ENCODE peak calls at places on chromosomes 16 and 17, in seven cellular contexts. W is SK-N-SH, H is upper lobe of right lung, S is A549, Q is foreskin fibroblast, X is IMR-90, C is fibroblast of mammary gland. U is an unnamed sample.

GRCh38 chr17:5541610-5542202 is 42.6 kb downstream of the NLRP1 start:
- DNase-seq in W (no peak), H (peak), S (no peak), Q (no peak), X (no peak), C (no peak), U (no peak)

GRCh38 chr17:7716901-7717755 is at the start of gene DNAH2:
- DNase-seq in W (peak), H (peak), S (peak), Q (peak), X (peak), C (peak), U (peak)

GRCh38 chr17:80474231-80474932 is 2.0 kb downstream of the NPTX1 start:
- DNase-seq in W (peak), H (no peak), S (peak), Q (peak), X (peak), C (peak), U (peak)

GRCh38 chr17:75155191-75155601 is 884 bp upstream of the JPT1 start:
- DNase-seq in W (no peak), H (no peak), S (no peak), Q (no peak), X (no peak), C (no peak), U (no peak)

GRCh38 chr17:81323411-81323868 is 28.3 kb upstream of the SLC38A10 start:
- DNase-seq in W (peak), H (no peak), S (no peak), Q (peak), X (no peak), C (peak), U (no peak)

GRCh38 chr16:58027341-58028167 is 2.0 kb downstream of the MMP15 start:
- DNase-seq in W (peak), H (peak), S (peak), Q (peak), X (no peak), C (no peak), U (peak)

GRCh38 chr16:89264800-89265550 is 47.5 kb downstream of the ZNF778 start:
- DNase-seq in W (no peak), H (no peak), S (no peak), Q (no peak), X (no peak), C (no peak), U (no peak)

GRCh38 chr17:80783461-80783860 is 208.2 kb upstream of the CHMP6 start:
- DNase-seq in W (no peak), H (no peak), S (no peak), Q (no peak), X (no peak), C (peak), U (no peak)

GRCh38 chr17:82103588-82104451 is 5.8 kb upstream of the FASN start:
- DNase-seq in W (no peak), H (peak), S (no peak), Q (peak), X (no peak), C (peak), U (peak)

GRCh38 chr17:82929676-82930042 is 89.8 kb upstream of the ZNF750 start:
- DNase-seq in W (no peak), H (peak), S (no peak), Q (no peak), X (no peak), C (no peak), U (no peak)

GRCh38 chr16:84339766-84340165 is 28.6 kb upstream of the ATP2C2 start:
- DNase-seq in W (no peak), H (peak), S (no peak), Q (no peak), X (no peak), C (no peak), U (no peak)

GRCh38 chr16:47888142-47888541 is 267.7 kb downstream of the ABCC12 start:
- DNase-seq in W (no peak), H (no peak), S (peak), Q (peak), X (peak), C (no peak), U (peak)

GRCh38 chr16:71914802-71915201 is 19.5 kb downstream of the IST1 start:
- DNase-seq in W (no peak), H (no peak), S (no peak), Q (no peak), X (no peak), C (no peak), U (no peak)

GRCh38 chr17:18203308-18203707 is 19.7 kb downstream of the ALKBH5 start:
- DNase-seq in W (no peak), H (no peak), S (no peak), Q (no peak), X (no peak), C (no peak), U (no peak)

GRCh38 chr16:9219811-9220210 is 128.4 kb downstream of the HAPSTR1 start:
- DNase-seq in W (no peak), H (no peak), S (no peak), Q (no peak), X (no peak), C (no peak), U (no peak)

GRCh38 chr17:67107811-67108210 is 63.5 kb downstream of the CACNG1 start:
- DNase-seq in W (no peak), H (no peak), S (no peak), Q (peak), X (no peak), C (no peak), U (no peak)

GRCh38 chr16:69741519-69741918 is 13.2 kb downstream of the NOB1 start:
- DNase-seq in W (no peak), H (no peak), S (no peak), Q (peak), X (peak), C (peak), U (peak)

GRCh38 chr17:76275382-76276068 is 10.4 kb downstream of the UBALD2 start:
- DNase-seq in W (peak), H (no peak), S (no peak), Q (no peak), X (no peak), C (no peak), U (no peak)

GRCh38 chr17:32627233-32628008 is 140.6 kb downstream of the CDK5R1 start:
- DNase-seq in W (peak), H (no peak), S (no peak), Q (no peak), X (no peak), C (peak), U (peak)

GRCh38 chr17:32569171-32570080 is 82.6 kb downstream of the CDK5R1 start:
- DNase-seq in W (no peak), H (no peak), S (no peak), Q (no peak), X (no peak), C (peak), U (peak)

GRCh38 chr17:7755095-7755890 is 37.7 kb downstream of the DNAH2 start:
- DNase-seq in W (no peak), H (no peak), S (no peak), Q (no peak), X (no peak), C (no peak), U (no peak)

GRCh38 chr17:18043491-18043890 is 4.3 kb downstream of the GID4 start:
- DNase-seq in W (no peak), H (no peak), S (no peak), Q (peak), X (peak), C (peak), U (peak)

GRCh38 chr17:4843451-4843850 is 10.3 kb downstream of the MINK1 start:
- DNase-seq in W (no peak), H (no peak), S (no peak), Q (no peak), X (no peak), C (no peak), U (no peak)

GRCh38 chr17:40535924-40536717 is 29.2 kb downstream of the CCR7 start:
- DNase-seq in W (no peak), H (peak), S (no peak), Q (no peak), X (no peak), C (no peak), U (no peak)

GRCh38 chr16:17784073-17784472 is 313.3 kb upstream of the XYLT1 start:
- DNase-seq in W (no peak), H (no peak), S (no peak), Q (peak), X (peak), C (peak), U (no peak)

GRCh38 chr17:33164556-33164881 is 128.6 kb downstream of the ASIC2 start:
- DNase-seq in W (no peak), H (no peak), S (no peak), Q (no peak), X (no peak), C (no peak), U (no peak)

DNA sequence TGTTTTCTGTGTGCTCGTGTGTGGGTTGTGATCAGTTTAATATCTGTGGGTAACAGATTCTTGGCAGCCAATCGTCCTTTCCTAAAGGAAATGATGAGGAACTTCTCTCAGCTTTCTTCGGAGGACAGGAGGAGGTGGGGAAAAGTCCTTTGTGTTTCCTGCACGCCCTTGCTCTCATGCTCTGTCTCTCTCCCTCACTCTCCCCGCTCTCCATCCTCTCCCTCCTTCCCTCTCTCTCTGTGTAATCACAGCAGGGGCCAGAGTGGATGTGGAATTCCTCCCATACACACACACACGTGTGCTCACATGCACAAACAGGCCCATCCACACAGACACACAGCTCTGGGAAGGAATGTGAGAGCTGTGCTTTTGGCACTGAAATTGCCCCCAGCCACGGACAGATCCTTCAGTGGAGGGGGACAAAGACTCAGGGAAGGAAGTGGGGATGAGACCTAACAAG is 83.6 kb upstream of the PLCG2 start:
- DNase-seq in W (no peak), H (no peak), S (no peak), Q (no peak), X (peak), C (no peak), U (peak)
- TF ChIP-seq CTCF in W (no peak), H (no peak), S (no peak), Q (no peak), X (no peak), C (no peak), U (no peak)

DNA sequence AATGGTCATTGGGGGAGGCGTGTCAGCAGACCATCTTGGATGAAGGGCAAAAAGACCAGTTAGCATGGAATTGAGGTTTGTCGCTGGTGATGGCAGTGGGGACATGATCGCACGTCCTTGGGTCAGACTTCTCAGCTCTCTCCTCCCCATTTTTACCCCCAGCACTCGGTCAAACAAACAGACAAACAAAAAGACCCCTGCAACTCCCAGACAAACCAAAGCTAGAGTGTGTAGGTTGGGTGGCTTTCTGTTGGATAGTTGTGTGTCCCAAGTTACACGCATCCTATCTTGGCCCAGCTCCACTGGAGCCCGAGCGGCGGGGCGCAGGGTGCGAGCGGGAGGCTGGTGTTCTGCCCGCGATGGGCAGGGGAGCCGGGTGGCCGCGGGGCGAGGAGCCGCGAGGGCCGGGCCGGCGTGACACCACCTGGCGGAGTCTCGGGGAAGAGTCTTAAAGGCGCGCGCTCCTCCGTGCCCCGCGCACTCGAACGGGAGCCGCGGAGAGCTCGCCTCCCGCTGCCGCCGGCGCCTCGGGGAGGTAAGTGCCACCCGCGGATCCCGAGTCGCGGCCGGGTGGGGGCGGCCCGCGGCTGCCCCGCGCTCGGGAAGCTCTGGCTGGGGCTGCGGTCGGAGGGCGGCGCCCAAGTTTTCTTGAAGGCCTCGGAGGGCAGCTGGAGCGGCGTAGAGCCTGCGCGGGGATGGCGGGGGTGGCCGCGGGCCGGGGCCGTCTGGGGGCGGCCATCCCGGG is 18.5 kb upstream of the NTN1 start:
- DNase-seq in W (peak), H (no peak), S (peak), Q (no peak), X (no peak), C (no peak), U (no peak)
- H3K4me3 ChIP-seq in W (no peak), H (peak), S (peak), Q (no peak), X (no peak), C (no peak), U (no peak)

GRCh38 chr17:59618894-59619312 is 792 bp upstream of the CLTC start:
- DNase-seq in W (peak), H (no peak), S (peak), Q (no peak), X (peak), C (no peak), U (peak)

GRCh38 chr17:59617141-59617757 is 2.4 kb upstream of the CLTC start:
- DNase-seq in W (no peak), H (no peak), S (no peak), Q (no peak), X (no peak), C (no peak), U (no peak)

GRCh38 chr17:59620064-59620359 is 317 bp downstream of the CLTC start:
- DNase-seq in W (no peak), H (no peak), S (no peak), Q (no peak), X (no peak), C (no peak), U (no peak)

GRCh38 chr17:59620518-59621259 is 994 bp downstream of the CLTC start:
- DNase-seq in W (peak), H (peak), S (peak), Q (peak), X (no peak), C (no peak), U (peak)

GRCh38 chr17:59619313-59620063 is at the start of gene CLTC:
- DNase-seq in W (peak), H (peak), S (peak), Q (peak), X (peak), C (peak), U (peak)
- TF ChIP-seq CTCF in W (no peak), H (no peak), S (no peak), Q (no peak), X (no peak), C (no peak), U (no peak)

DNA sequence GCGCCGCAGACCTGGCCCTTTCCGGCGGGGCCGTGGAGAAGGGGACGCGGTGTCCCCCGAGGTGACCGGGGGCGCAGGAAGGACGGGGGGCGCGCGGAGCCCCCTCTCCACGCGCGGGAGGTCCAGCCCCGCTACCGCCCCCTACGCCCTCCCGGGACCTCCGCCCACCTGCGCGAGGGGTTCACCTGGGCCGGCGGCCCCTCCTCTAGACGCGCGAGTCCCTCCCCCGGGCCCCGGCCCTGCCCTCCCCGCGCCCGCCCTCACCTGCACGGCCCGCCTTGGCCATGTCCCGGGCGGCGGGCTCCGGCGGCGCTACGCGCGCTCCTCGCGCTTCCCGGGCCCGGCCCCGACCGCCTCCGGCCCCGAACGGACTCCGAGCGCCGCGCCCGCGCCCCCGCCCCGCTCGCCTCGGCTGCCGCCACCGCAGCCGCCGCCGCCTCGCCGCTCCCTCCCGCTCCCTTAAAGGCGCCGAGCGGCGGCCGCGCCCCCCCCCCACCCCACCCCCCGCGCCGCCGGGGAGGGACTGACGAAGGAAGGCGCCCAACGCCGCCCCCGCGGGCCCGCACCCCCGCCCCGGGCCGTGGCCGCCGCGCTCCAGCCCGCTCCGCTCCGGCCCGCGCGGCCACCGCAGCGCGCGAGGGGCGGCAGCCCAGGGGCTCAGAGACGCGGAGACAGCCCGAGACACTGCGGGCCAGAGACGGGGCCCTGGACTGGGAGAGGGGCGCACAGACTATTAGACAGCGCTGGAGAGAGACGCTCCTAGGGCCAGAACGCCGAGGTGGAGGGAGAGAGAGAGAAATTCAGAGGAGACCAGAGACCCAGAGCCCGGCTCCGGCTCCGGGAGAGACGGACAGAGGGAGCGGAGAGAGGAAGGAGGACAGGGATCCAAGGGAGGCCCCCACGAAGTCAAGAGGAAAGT is at the start of gene PITPNM3:
- DNase-seq in W (peak), H (peak), S (no peak), Q (peak), X (no peak), C (no peak), U (no peak)
- H3K4me3 ChIP-seq in W (peak), H (peak), S (peak), Q (peak), X (peak), C (peak), U (peak)

GRCh38 chr16:3174618-3175148 is 13.3 kb upstream of the OR1F1 start:
- DNase-seq in W (no peak), H (no peak), S (no peak), Q (no peak), X (no peak), C (no peak), U (no peak)
- TF ChIP-seq CTCF in W (no peak), H (no peak), S (no peak), Q (no peak), X (no peak), C (no peak), U (no peak)

DNA sequence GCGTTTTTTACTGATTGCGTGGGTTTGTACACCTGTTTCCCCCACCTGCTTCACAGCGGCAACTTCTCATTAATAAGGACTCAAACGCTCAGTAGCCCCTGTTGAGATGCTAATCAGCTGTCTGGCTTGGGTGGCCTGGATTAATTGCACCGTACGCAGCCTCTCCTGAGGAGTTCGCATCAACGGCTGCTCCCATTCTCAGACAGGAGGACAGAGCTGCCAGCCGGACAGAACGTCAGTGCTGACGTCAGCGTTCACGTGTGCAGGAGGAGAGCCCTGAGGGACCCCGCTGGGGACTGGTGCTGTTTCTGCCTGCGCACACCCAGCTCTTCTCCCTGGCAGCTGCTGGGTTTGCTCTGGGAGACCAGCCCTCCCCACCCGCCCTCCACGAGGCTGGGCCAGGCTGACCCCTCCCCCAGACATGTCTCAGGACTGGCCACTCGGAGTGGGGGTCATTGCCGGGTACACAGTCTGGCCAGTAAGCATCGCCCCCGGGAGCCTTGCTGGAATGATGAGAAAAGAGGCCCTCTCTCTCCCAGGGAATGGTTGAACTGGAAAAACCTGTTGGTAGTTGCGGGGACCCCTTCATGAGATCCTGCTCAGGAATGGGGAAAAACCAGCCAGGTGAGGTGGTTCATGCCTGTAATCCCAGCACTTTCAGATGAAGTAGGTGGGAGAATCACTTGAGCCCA is 5.7 kb upstream of the BANP start:
- DNase-seq in W (peak), H (peak), S (no peak), Q (peak), X (peak), C (peak), U (peak)
- H3K4me3 ChIP-seq in W (peak), H (peak), S (no peak), Q (peak), X (peak), C (no peak), U (peak)

GRCh38 chr16:85704900-85705846 is 16.4 kb upstream of the GINS2 start:
- DNase-seq in W (no peak), H (no peak), S (no peak), Q (no peak), X (no peak), C (no peak), U (no peak)
- TF ChIP-seq CTCF in W (no peak), H (no peak), S (no peak), Q (no peak), X (no peak), C (no peak), U (no peak)

U was measured in cardiac fibroblast.